ENCODE peak calls at places on chromosomes 16 and 17, in eight cellular contexts. One of them, this sample, is unnamed.
A peak's percentile ranks its signal among the peaks of the same experiment; 100 is the strongest.

GRCh38 chr17:38751803-38752118 is 780 bp upstream of the PSMB3 start:
- DNase-seq in fibroblast of lung: peak; percentile 79
- DNase-seq in WERI-Rb-1: peak; percentile 74
- DNase-seq in astrocyte: peak; percentile 72
- DNase-seq in Caco-2: peak; percentile 85
- DNase-seq in IMR-90: peak; percentile 84
- DNase-seq in cardiac fibroblast: peak; percentile 89
- DNase-seq in GM06990: peak; percentile 89
- DNase-seq in this sample: peak; percentile 90

GRCh38 chr17:34616148-34616547 is 36.8 kb downstream of the TMEM132E start:
- DNase-seq in fibroblast of lung: no peak
- DNase-seq in WERI-Rb-1: peak; percentile 97
- DNase-seq in astrocyte: no peak
- DNase-seq in Caco-2: no peak
- DNase-seq in IMR-90: no peak
- DNase-seq in cardiac fibroblast: no peak
- DNase-seq in GM06990: no peak
- DNase-seq in this sample: no peak

GRCh38 chr17:1946021-1946932 is 78.9 kb downstream of the RTN4RL1 start:
- DNase-seq in fibroblast of lung: no peak
- DNase-seq in WERI-Rb-1: no peak
- DNase-seq in astrocyte: no peak
- DNase-seq in Caco-2: no peak
- DNase-seq in IMR-90: no peak
- DNase-seq in cardiac fibroblast: no peak
- DNase-seq in GM06990: no peak
- DNase-seq in this sample: no peak

GRCh38 chr17:66950886-66951604 is 13.5 kb upstream of the CACNG4 start:
- DNase-seq in fibroblast of lung: no peak
- DNase-seq in WERI-Rb-1: no peak
- DNase-seq in astrocyte: no peak
- DNase-seq in Caco-2: no peak
- DNase-seq in IMR-90: no peak
- DNase-seq in cardiac fibroblast: no peak
- DNase-seq in GM06990: no peak
- DNase-seq in this sample: no peak

GRCh38 chr17:58335061-58335731 is 6.6 kb upstream of the TSPOAP1 start:
- DNase-seq in fibroblast of lung: no peak
- DNase-seq in WERI-Rb-1: no peak
- DNase-seq in astrocyte: no peak
- DNase-seq in Caco-2: no peak
- DNase-seq in IMR-90: no peak
- DNase-seq in cardiac fibroblast: no peak
- DNase-seq in GM06990: peak; percentile 55
- DNase-seq in this sample: no peak

GRCh38 chr17:78766743-78767294 is 15.3 kb downstream of the CYTH1 start:
- DNase-seq in fibroblast of lung: no peak
- DNase-seq in WERI-Rb-1: no peak
- DNase-seq in astrocyte: no peak
- DNase-seq in Caco-2: no peak
- DNase-seq in IMR-90: no peak
- DNase-seq in cardiac fibroblast: no peak
- DNase-seq in GM06990: no peak
- DNase-seq in this sample: no peak

GRCh38 chr16:8931864-8932263 is 31.8 kb downstream of the USP7 start:
- DNase-seq in fibroblast of lung: peak; percentile 60
- DNase-seq in WERI-Rb-1: no peak
- DNase-seq in astrocyte: peak; percentile 45
- DNase-seq in Caco-2: no peak
- DNase-seq in IMR-90: peak; percentile 68
- DNase-seq in cardiac fibroblast: peak; percentile 75
- DNase-seq in GM06990: no peak
- DNase-seq in this sample: peak; percentile 79

GRCh38 chr17:36468903-36469635 is 17.4 kb upstream of the ZNHIT3 start:
- DNase-seq in fibroblast of lung: no peak
- DNase-seq in WERI-Rb-1: peak; percentile 16
- DNase-seq in astrocyte: no peak
- DNase-seq in Caco-2: no peak
- DNase-seq in IMR-90: no peak
- DNase-seq in cardiac fibroblast: no peak
- DNase-seq in GM06990: no peak
- DNase-seq in this sample: no peak

GRCh38 chr17:27530791-27531391 is 74.6 kb downstream of the KSR1 start:
- DNase-seq in fibroblast of lung: peak; percentile 62
- DNase-seq in WERI-Rb-1: no peak
- DNase-seq in astrocyte: peak; percentile 64
- DNase-seq in Caco-2: no peak
- DNase-seq in IMR-90: peak; percentile 64
- DNase-seq in cardiac fibroblast: peak; percentile 58
- DNase-seq in GM06990: no peak
- DNase-seq in this sample: peak; percentile 63

GRCh38 chr17:62101519-62101918 is 36.4 kb upstream of the MED13 start:
- DNase-seq in fibroblast of lung: no peak
- DNase-seq in WERI-Rb-1: no peak
- DNase-seq in astrocyte: no peak
- DNase-seq in Caco-2: no peak
- DNase-seq in IMR-90: no peak
- DNase-seq in cardiac fibroblast: no peak
- DNase-seq in GM06990: no peak
- DNase-seq in this sample: no peak

GRCh38 chr16:59632266-59632855 is 898.2 kb upstream of the GOT2 start:
- DNase-seq in fibroblast of lung: peak; percentile 91
- DNase-seq in WERI-Rb-1: no peak
- DNase-seq in astrocyte: peak; percentile 84
- DNase-seq in Caco-2: no peak
- DNase-seq in IMR-90: peak; percentile 68
- DNase-seq in cardiac fibroblast: peak; percentile 66
- DNase-seq in GM06990: no peak
- DNase-seq in this sample: peak; percentile 60

GRCh38 chr16:56328276-56329022 is 96.9 kb downstream of the AMFR start:
- DNase-seq in fibroblast of lung: no peak
- DNase-seq in WERI-Rb-1: no peak
- DNase-seq in astrocyte: no peak
- DNase-seq in Caco-2: no peak
- DNase-seq in IMR-90: no peak
- DNase-seq in cardiac fibroblast: no peak
- DNase-seq in GM06990: no peak
- DNase-seq in this sample: no peak

GRCh38 chr17:72852267-72852945 is 240.1 kb downstream of the SLC39A11 start:
- DNase-seq in fibroblast of lung: no peak
- DNase-seq in WERI-Rb-1: no peak
- DNase-seq in astrocyte: no peak
- DNase-seq in Caco-2: no peak
- DNase-seq in IMR-90: peak; percentile 64
- DNase-seq in cardiac fibroblast: no peak
- DNase-seq in GM06990: no peak
- DNase-seq in this sample: no peak

GRCh38 chr17:4506892-4507291 is 8.2 kb downstream of the SPNS2 start:
- DNase-seq in fibroblast of lung: no peak
- DNase-seq in WERI-Rb-1: no peak
- DNase-seq in astrocyte: no peak
- DNase-seq in Caco-2: no peak
- DNase-seq in IMR-90: no peak
- DNase-seq in cardiac fibroblast: no peak
- DNase-seq in GM06990: no peak
- DNase-seq in this sample: no peak

GRCh38 chr16:48126801-48127644 is 28.8 kb downstream of the ABCC12 start:
- DNase-seq in fibroblast of lung: peak; percentile 99
- DNase-seq in WERI-Rb-1: no peak
- DNase-seq in astrocyte: peak; percentile 99
- DNase-seq in Caco-2: no peak
- DNase-seq in IMR-90: peak; percentile 98
- DNase-seq in cardiac fibroblast: peak; percentile 88
- DNase-seq in GM06990: no peak
- DNase-seq in this sample: peak; percentile 98

GRCh38 chr16:20774703-20775362 is 11.0 kb downstream of the ACSM3 start:
- DNase-seq in fibroblast of lung: peak; percentile 42
- DNase-seq in WERI-Rb-1: peak; percentile 82
- DNase-seq in astrocyte: peak; percentile 25
- DNase-seq in Caco-2: peak; percentile 69
- DNase-seq in IMR-90: peak; percentile 53
- DNase-seq in cardiac fibroblast: peak; percentile 74
- DNase-seq in GM06990: peak; percentile 36
- DNase-seq in this sample: peak; percentile 77

GRCh38 chr16:6988846-6989245 is 343.8 kb upstream of the RBFOX1 start:
- DNase-seq in fibroblast of lung: no peak
- DNase-seq in WERI-Rb-1: no peak
- DNase-seq in astrocyte: no peak
- DNase-seq in Caco-2: no peak
- DNase-seq in IMR-90: no peak
- DNase-seq in cardiac fibroblast: no peak
- DNase-seq in GM06990: no peak
- DNase-seq in this sample: no peak

DNA sequence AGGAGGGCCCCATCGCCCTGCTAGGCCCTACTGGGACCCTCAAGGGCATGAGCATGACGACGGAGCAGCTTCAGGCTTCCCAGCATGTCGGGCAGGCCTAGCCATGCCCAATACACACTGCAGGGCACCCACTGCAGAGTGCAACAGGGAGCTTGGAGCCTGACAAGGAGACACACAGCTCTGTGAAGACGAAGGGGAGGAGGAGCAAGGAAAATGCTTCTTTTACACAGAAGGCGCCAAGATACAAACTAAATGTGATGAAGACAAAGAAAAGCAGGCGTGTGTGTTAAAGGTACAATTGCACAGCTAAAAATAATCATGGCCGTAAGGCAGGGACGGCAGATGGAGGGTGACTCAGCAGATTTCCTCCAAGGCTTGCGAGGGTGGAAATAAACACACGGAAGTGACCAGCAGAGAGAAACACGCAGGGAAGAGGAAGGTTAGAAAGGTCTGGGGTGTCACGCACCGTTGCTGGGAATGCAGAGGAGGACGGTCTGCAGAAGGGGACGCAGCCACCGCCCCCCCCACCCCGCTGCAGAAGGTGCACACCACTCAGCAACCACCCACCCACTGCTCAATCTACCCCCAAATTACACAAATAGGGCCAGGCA is 108.5 kb downstream of the ZNF778 start:
- DNase-seq in fibroblast of lung: peak; percentile 82
- DNase-seq in WERI-Rb-1: no peak
- DNase-seq in astrocyte: peak; percentile 79
- DNase-seq in Caco-2: peak; percentile 34
- DNase-seq in IMR-90: peak; percentile 93
- DNase-seq in cardiac fibroblast: peak; percentile 88
- DNase-seq in GM06990: no peak
- DNase-seq in this sample: peak; percentile 90
- H3K4me3 ChIP-seq in fibroblast of lung: no peak overlapping the region
- H3K4me3 ChIP-seq in WERI-Rb-1: no peak overlapping the region
- H3K4me3 ChIP-seq in astrocyte: peak overlapping the region; percentile 18
- H3K4me3 ChIP-seq in Caco-2: no peak overlapping the region
- H3K4me3 ChIP-seq in IMR-90: no peak overlapping the region
- H3K4me3 ChIP-seq in cardiac fibroblast: no peak overlapping the region
- H3K4me3 ChIP-seq in GM06990: peak overlapping the region; percentile 25
- H3K4me3 ChIP-seq in this sample: no peak overlapping the region

DNA sequence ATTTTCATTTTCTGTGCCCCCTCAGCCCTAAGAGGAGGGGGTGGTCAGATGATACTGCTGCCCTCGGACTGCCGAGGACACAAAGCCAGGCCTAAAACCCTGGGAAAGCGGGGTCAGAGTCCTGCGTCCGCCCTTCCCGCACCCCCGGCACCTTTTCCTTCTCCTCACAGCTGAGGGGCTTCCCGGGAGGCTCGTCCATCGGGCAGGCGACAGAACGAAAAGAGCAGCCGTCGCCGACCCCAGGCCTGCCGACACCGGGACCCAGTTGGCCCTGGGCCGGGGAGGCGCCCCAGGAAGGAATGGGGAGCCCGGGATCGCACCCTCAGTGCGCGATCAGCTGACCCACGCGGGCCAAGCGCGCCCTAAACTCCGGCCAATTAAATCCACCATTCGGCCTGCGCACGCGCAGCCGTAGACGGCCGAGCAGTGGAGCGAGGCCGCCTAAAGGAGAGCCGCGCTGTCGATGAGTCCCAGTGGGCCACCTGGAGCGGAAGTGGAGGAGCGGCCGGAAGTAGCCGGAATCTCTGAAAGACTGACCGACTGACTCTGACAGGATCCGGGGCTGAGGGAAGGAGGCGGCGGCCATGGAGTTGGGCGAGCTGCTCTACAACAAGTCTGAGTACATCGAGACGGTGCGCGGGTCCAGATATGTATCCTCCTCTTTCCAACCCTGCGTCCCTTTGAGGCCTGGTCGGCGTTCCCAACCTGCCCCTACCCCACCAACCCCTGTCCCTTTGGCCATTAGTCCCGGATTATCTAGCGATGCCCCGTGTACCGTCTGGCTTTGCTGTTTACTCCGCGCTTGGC is at the start of the genes DCTN5 and PALB2:
- DNase-seq in fibroblast of lung: peak; percentile 93
- DNase-seq in WERI-Rb-1: peak; percentile 94
- DNase-seq in astrocyte: peak; percentile 88
- DNase-seq in Caco-2: peak; percentile 93
- DNase-seq in IMR-90: peak; percentile 92
- DNase-seq in cardiac fibroblast: peak; percentile 94
- DNase-seq in GM06990: peak; percentile 94
- DNase-seq in this sample: peak; percentile 94
- TF ChIP-seq CTCF in fibroblast of lung: no peak
- TF ChIP-seq CTCF in WERI-Rb-1: no peak
- TF ChIP-seq CTCF in astrocyte: no peak
- TF ChIP-seq CTCF in Caco-2: no peak
- TF ChIP-seq CTCF in IMR-90: no peak
- TF ChIP-seq CTCF in cardiac fibroblast: no peak
- TF ChIP-seq CTCF in GM06990: no peak
- TF ChIP-seq CTCF in this sample: no peak

GRCh38 chr17:10547351-10547750 is 2.1 kb downstream of the MYH2 start:
- DNase-seq in fibroblast of lung: no peak
- DNase-seq in WERI-Rb-1: no peak
- DNase-seq in astrocyte: no peak
- DNase-seq in Caco-2: no peak
- DNase-seq in IMR-90: no peak
- DNase-seq in cardiac fibroblast: no peak
- DNase-seq in GM06990: no peak
- DNase-seq in this sample: no peak
- H3K4me3 ChIP-seq in fibroblast of lung: no peak overlapping the region
- H3K4me3 ChIP-seq in WERI-Rb-1: no peak overlapping the region
- H3K4me3 ChIP-seq in astrocyte: no peak overlapping the region
- H3K4me3 ChIP-seq in Caco-2: no peak overlapping the region
- H3K4me3 ChIP-seq in IMR-90: no peak overlapping the region
- H3K4me3 ChIP-seq in cardiac fibroblast: no peak overlapping the region
- H3K4me3 ChIP-seq in GM06990: no peak overlapping the region
- H3K4me3 ChIP-seq in this sample: no peak overlapping the region

DNA sequence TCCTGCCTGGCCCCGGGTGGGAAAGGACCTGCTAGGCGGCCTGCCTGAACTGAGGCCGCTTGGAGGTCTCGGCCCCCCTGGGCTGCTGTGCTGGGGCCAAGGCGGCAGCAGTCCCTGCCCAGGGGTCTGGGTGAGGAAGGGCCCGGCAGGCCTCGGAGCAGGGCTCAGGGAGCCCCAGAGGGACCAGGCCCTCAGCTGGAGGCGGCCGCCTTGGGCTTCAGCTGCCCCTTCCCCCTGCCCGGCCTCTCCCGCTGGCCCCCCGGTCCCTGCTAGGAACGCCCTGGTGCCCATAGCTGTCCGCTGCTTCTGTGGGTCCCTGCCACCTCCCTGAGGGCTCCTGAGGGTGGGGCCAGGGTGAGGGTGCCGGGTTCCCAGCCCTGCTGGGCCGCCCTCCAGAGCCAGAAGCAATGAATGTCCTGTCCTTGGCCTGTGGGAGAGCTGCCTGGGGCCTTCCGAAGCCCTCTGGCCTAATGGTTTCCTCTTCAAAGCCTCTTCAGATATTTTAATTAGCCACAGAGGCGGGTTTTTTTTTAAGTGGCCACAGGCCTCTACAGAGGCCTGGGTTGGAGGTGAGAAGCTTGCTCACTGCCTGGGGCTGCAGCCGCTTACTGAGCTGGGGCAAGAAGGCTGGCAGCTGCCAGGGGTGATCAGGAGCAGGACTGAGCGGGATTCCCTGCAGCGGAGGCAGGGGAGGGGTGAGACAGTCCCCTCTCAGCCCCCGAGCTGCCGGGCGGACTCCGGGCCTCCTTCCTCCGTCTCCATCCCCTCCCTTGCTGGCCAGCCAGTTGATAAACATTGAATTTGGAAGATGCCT is 10.0 kb downstream of the CENPX start:
- DNase-seq in fibroblast of lung: no peak
- DNase-seq in WERI-Rb-1: no peak
- DNase-seq in astrocyte: no peak
- DNase-seq in Caco-2: no peak
- DNase-seq in IMR-90: no peak
- DNase-seq in cardiac fibroblast: no peak
- DNase-seq in GM06990: no peak
- DNase-seq in this sample: no peak
- TF ChIP-seq CTCF in fibroblast of lung: no peak
- TF ChIP-seq CTCF in WERI-Rb-1: no peak
- TF ChIP-seq CTCF in astrocyte: no peak
- TF ChIP-seq CTCF in Caco-2: no peak
- TF ChIP-seq CTCF in IMR-90: no peak
- TF ChIP-seq CTCF in cardiac fibroblast: no peak
- TF ChIP-seq CTCF in GM06990: no peak
- TF ChIP-seq CTCF in this sample: no peak

This sample was measured in fibroblast of pulmonary artery.